ENCODE peak calls at places on chromosomes 1 and 21, in eight cellular contexts. One of them, this sample, is unnamed.

GRCh38 chr1:216723274-216723780 is at the start of gene ESRRG:
- DNase-seq in right lobe of liver: no peak
- DNase-seq in left ventricle myocardium inferior: peak
- DNase-seq in fibroblast of villous mesenchyme: no peak
- DNase-seq in CD8-positive, alpha-beta T cell: no peak
- DNase-seq in upper lobe of right lung: peak
- DNase-seq in NB4: no peak
- DNase-seq in thoracic aorta: no peak
- DNase-seq in this sample: peak

GRCh38 chr1:81717230-81717629 is 83.5 kb upstream of the ADGRL2 start:
- DNase-seq in upper lobe of right lung: no peak
- DNase-seq in left ventricle myocardium inferior: no peak
- DNase-seq in NB4: no peak
- DNase-seq in thoracic aorta: no peak
- DNase-seq in CD8-positive, alpha-beta T cell: no peak
- DNase-seq in fibroblast of villous mesenchyme: no peak
- DNase-seq in right lobe of liver: no peak
- DNase-seq in this sample: no peak

GRCh38 chr1:215402147-215402546 is 165.0 kb upstream of the KCTD3 start:
- DNase-seq in upper lobe of right lung: no peak
- DNase-seq in CD8-positive, alpha-beta T cell: no peak
- DNase-seq in thoracic aorta: no peak
- DNase-seq in fibroblast of villous mesenchyme: no peak
- DNase-seq in right lobe of liver: no peak
- DNase-seq in left ventricle myocardium inferior: no peak
- DNase-seq in NB4: no peak
- DNase-seq in this sample: no peak

GRCh38 chr1:218377143-218377660 is 32.1 kb downstream of the TGFB2 start:
- DNase-seq in CD8-positive, alpha-beta T cell: peak
- DNase-seq in right lobe of liver: no peak
- DNase-seq in thoracic aorta: no peak
- DNase-seq in left ventricle myocardium inferior: no peak
- DNase-seq in NB4: peak
- DNase-seq in upper lobe of right lung: no peak
- DNase-seq in fibroblast of villous mesenchyme: peak
- DNase-seq in this sample: no peak

GRCh38 chr1:183218981-183219621 is 33.0 kb downstream of the LAMC2 start:
- DNase-seq in thoracic aorta: no peak
- DNase-seq in left ventricle myocardium inferior: no peak
- DNase-seq in upper lobe of right lung: no peak
- DNase-seq in NB4: peak
- DNase-seq in fibroblast of villous mesenchyme: no peak
- DNase-seq in CD8-positive, alpha-beta T cell: peak
- DNase-seq in right lobe of liver: no peak
- DNase-seq in this sample: peak

GRCh38 chr1:8516793-8517556 is 199.1 kb downstream of the SLC45A1 start:
- DNase-seq in right lobe of liver: no peak
- DNase-seq in left ventricle myocardium inferior: no peak
- DNase-seq in thoracic aorta: no peak
- DNase-seq in fibroblast of villous mesenchyme: peak
- DNase-seq in CD8-positive, alpha-beta T cell: no peak
- DNase-seq in NB4: peak
- DNase-seq in upper lobe of right lung: no peak
- DNase-seq in this sample: no peak

GRCh38 chr1:110515896-110516295 is 3.1 kb downstream of the KCNA10 start:
- DNase-seq in NB4: no peak
- DNase-seq in left ventricle myocardium inferior: no peak
- DNase-seq in CD8-positive, alpha-beta T cell: no peak
- DNase-seq in upper lobe of right lung: no peak
- DNase-seq in thoracic aorta: no peak
- DNase-seq in fibroblast of villous mesenchyme: no peak
- DNase-seq in right lobe of liver: no peak
- DNase-seq in this sample: no peak

GRCh38 chr21:31630062-31630711 is 29.3 kb upstream of the SOD1 start:
- DNase-seq in right lobe of liver: peak
- DNase-seq in upper lobe of right lung: no peak
- DNase-seq in thoracic aorta: peak
- DNase-seq in left ventricle myocardium inferior: no peak
- DNase-seq in NB4: no peak
- DNase-seq in fibroblast of villous mesenchyme: peak
- DNase-seq in CD8-positive, alpha-beta T cell: no peak
- DNase-seq in this sample: no peak

GRCh38 chr1:185159966-185160365 is 3.0 kb downstream of the SWT1 start:
- DNase-seq in NB4: no peak
- DNase-seq in left ventricle myocardium inferior: no peak
- DNase-seq in fibroblast of villous mesenchyme: no peak
- DNase-seq in upper lobe of right lung: no peak
- DNase-seq in thoracic aorta: no peak
- DNase-seq in CD8-positive, alpha-beta T cell: no peak
- DNase-seq in right lobe of liver: no peak
- DNase-seq in this sample: no peak

GRCh38 chr1:235650341-235651169 is 971 bp upstream of the GNG4 start:
- DNase-seq in NB4: no peak
- DNase-seq in CD8-positive, alpha-beta T cell: no peak
- DNase-seq in fibroblast of villous mesenchyme: no peak
- DNase-seq in upper lobe of right lung: no peak
- DNase-seq in thoracic aorta: no peak
- DNase-seq in right lobe of liver: peak
- DNase-seq in left ventricle myocardium inferior: no peak
- DNase-seq in this sample: peak

GRCh38 chr1:223246468-223246867 is 103.4 kb upstream of the TLR5 start:
- DNase-seq in left ventricle myocardium inferior: no peak
- DNase-seq in CD8-positive, alpha-beta T cell: no peak
- DNase-seq in NB4: no peak
- DNase-seq in fibroblast of villous mesenchyme: no peak
- DNase-seq in upper lobe of right lung: no peak
- DNase-seq in right lobe of liver: no peak
- DNase-seq in thoracic aorta: no peak
- DNase-seq in this sample: no peak

GRCh38 chr1:156489166-156489934 is 11.2 kb downstream of the MEF2D start:
- DNase-seq in upper lobe of right lung: no peak
- DNase-seq in right lobe of liver: no peak
- DNase-seq in thoracic aorta: no peak
- DNase-seq in fibroblast of villous mesenchyme: no peak
- DNase-seq in NB4: peak
- DNase-seq in left ventricle myocardium inferior: peak
- DNase-seq in CD8-positive, alpha-beta T cell: peak
- DNase-seq in this sample: no peak

GRCh38 chr1:229440821-229441537 is 7.1 kb upstream of the ACTA1 start:
- DNase-seq in right lobe of liver: no peak
- DNase-seq in CD8-positive, alpha-beta T cell: no peak
- DNase-seq in left ventricle myocardium inferior: no peak
- DNase-seq in upper lobe of right lung: no peak
- DNase-seq in fibroblast of villous mesenchyme: peak
- DNase-seq in thoracic aorta: no peak
- DNase-seq in NB4: no peak
- DNase-seq in this sample: no peak

GRCh38 chr1:13830616-13831280 is 130.8 kb downstream of the PRDM2 start:
- DNase-seq in thoracic aorta: no peak
- DNase-seq in upper lobe of right lung: peak
- DNase-seq in CD8-positive, alpha-beta T cell: no peak
- DNase-seq in right lobe of liver: no peak
- DNase-seq in NB4: no peak
- DNase-seq in left ventricle myocardium inferior: peak
- DNase-seq in fibroblast of villous mesenchyme: peak
- DNase-seq in this sample: no peak

GRCh38 chr1:207007352-207008033 is 25.1 kb downstream of the C1orf116 start:
- DNase-seq in right lobe of liver: no peak
- DNase-seq in CD8-positive, alpha-beta T cell: no peak
- DNase-seq in NB4: no peak
- DNase-seq in left ventricle myocardium inferior: no peak
- DNase-seq in fibroblast of villous mesenchyme: peak
- DNase-seq in upper lobe of right lung: no peak
- DNase-seq in thoracic aorta: no peak
- DNase-seq in this sample: no peak

GRCh38 chr1:211355873-211356272 is 29.2 kb downstream of the TRAF5 start:
- DNase-seq in upper lobe of right lung: no peak
- DNase-seq in thoracic aorta: no peak
- DNase-seq in NB4: no peak
- DNase-seq in left ventricle myocardium inferior: no peak
- DNase-seq in fibroblast of villous mesenchyme: no peak
- DNase-seq in right lobe of liver: no peak
- DNase-seq in CD8-positive, alpha-beta T cell: no peak
- DNase-seq in this sample: no peak

GRCh38 chr1:211349730-211350129 is 23.1 kb downstream of the TRAF5 start:
- DNase-seq in right lobe of liver: no peak
- DNase-seq in CD8-positive, alpha-beta T cell: no peak
- DNase-seq in fibroblast of villous mesenchyme: no peak
- DNase-seq in upper lobe of right lung: no peak
- DNase-seq in NB4: no peak
- DNase-seq in left ventricle myocardium inferior: no peak
- DNase-seq in thoracic aorta: no peak
- DNase-seq in this sample: no peak

GRCh38 chr1:211353562-211354212 is 27.1 kb downstream of the TRAF5 start:
- DNase-seq in upper lobe of right lung: no peak
- DNase-seq in thoracic aorta: no peak
- DNase-seq in CD8-positive, alpha-beta T cell: no peak
- DNase-seq in left ventricle myocardium inferior: no peak
- DNase-seq in right lobe of liver: no peak
- DNase-seq in fibroblast of villous mesenchyme: no peak
- DNase-seq in NB4: no peak
- DNase-seq in this sample: no peak

GRCh38 chr1:211352465-211352864 is 25.8 kb downstream of the TRAF5 start:
- DNase-seq in NB4: no peak
- DNase-seq in right lobe of liver: no peak
- DNase-seq in thoracic aorta: no peak
- DNase-seq in left ventricle myocardium inferior: no peak
- DNase-seq in CD8-positive, alpha-beta T cell: no peak
- DNase-seq in fibroblast of villous mesenchyme: no peak
- DNase-seq in upper lobe of right lung: no peak
- DNase-seq in this sample: no peak

DNA sequence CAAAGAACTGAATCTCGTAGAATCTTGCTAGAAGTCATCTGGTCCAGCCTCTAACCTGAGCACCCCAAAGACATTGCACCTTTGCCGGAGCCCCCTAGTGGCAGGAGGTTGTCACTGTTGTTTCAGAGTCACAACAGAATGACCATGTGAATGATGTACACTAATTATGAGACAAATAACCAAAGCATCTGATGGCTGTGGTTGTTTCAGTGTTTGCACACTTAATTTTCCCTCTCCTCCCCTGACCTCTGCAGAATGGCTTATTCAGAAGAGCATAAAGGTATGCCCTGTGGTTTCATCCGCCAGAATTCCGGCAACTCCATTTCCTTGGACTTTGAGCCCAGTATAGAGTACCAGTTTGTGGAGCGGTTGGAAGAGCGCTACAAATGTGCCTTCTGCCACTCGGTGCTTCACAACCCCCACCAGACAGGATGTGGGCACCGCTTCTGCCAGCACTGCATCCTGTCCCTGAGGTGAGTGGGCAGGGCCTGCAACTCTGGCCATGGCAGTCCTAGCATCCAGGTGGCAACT is 26.4 kb downstream of the TRAF5 start:
- DNase-seq in NB4: peak
- DNase-seq in left ventricle myocardium inferior: no peak
- DNase-seq in thoracic aorta: no peak
- DNase-seq in upper lobe of right lung: no peak
- DNase-seq in CD8-positive, alpha-beta T cell: peak
- DNase-seq in fibroblast of villous mesenchyme: peak
- DNase-seq in right lobe of liver: no peak
- DNase-seq in this sample: peak
- TF ChIP-seq CTCF in NB4: peak
- TF ChIP-seq CTCF in left ventricle myocardium inferior: peak
- TF ChIP-seq CTCF in thoracic aorta: peak
- TF ChIP-seq CTCF in upper lobe of right lung: peak
- TF ChIP-seq CTCF in CD8-positive, alpha-beta T cell: peak
- TF ChIP-seq CTCF in fibroblast of villous mesenchyme: peak
- TF ChIP-seq CTCF in right lobe of liver: peak
- TF ChIP-seq CTCF in this sample: peak

GRCh38 chr1:26833432-26834405 is 7.2 kb downstream of the ZDHHC18 start:
- DNase-seq in CD8-positive, alpha-beta T cell: peak
- DNase-seq in right lobe of liver: peak
- DNase-seq in left ventricle myocardium inferior: peak
- DNase-seq in NB4: peak
- DNase-seq in upper lobe of right lung: no peak
- DNase-seq in thoracic aorta: no peak
- DNase-seq in fibroblast of villous mesenchyme: peak
- DNase-seq in this sample: peak
- H3K4me3 ChIP-seq in CD8-positive, alpha-beta T cell: peak
- H3K4me3 ChIP-seq in right lobe of liver: no peak
- H3K4me3 ChIP-seq in left ventricle myocardium inferior: no peak
- H3K4me3 ChIP-seq in NB4: no peak
- H3K4me3 ChIP-seq in upper lobe of right lung: no peak
- H3K4me3 ChIP-seq in thoracic aorta: no peak
- H3K4me3 ChIP-seq in fibroblast of villous mesenchyme: no peak
- H3K4me3 ChIP-seq in this sample: no peak

DNA sequence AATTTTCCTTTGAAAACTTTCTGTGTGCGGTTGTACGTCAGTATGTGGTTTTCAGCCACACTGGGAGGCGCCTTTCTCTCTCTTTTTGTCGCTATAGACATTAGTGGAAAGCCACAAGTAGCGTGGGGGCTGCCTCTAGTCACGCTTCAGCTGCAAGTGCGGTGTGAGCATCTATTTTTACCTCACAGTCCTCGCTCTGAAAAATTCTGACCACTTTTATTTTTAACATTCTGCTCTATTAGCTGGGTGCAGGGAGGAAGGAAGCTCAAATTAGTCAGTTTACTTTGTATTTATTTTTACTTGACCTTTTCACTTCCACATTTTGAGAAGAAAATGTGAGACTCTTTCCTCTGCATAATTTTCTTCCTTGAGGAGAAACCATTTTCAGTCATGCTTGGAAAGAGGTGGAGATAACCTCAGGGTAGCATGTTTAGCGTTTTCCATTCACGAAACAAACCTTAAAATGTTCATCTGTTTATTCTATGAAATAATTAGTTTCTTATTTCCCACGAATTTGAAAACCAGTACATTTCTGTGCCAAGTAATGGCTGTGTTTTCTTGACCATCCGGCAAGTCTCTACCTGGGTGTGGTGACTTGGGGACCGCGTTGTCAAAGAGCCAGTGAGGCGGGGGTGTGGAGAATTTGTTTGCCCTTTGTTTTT is 35.6 kb downstream of the ADARB1 start:
- DNase-seq in thoracic aorta: no peak
- DNase-seq in NB4: peak
- DNase-seq in CD8-positive, alpha-beta T cell: peak
- DNase-seq in left ventricle myocardium inferior: no peak
- DNase-seq in upper lobe of right lung: no peak
- DNase-seq in fibroblast of villous mesenchyme: no peak
- DNase-seq in right lobe of liver: no peak
- DNase-seq in this sample: no peak
- TF ChIP-seq CTCF in thoracic aorta: no peak
- TF ChIP-seq CTCF in NB4: no peak
- TF ChIP-seq CTCF in CD8-positive, alpha-beta T cell: no peak
- TF ChIP-seq CTCF in left ventricle myocardium inferior: no peak
- TF ChIP-seq CTCF in upper lobe of right lung: no peak
- TF ChIP-seq CTCF in fibroblast of villous mesenchyme: no peak
- TF ChIP-seq CTCF in right lobe of liver: no peak
- TF ChIP-seq CTCF in this sample: no peak

GRCh38 chr1:42931911-42932422 is 26.7 kb downstream of the SLC2A1 start:
- DNase-seq in upper lobe of right lung: peak
- DNase-seq in left ventricle myocardium inferior: peak
- DNase-seq in CD8-positive, alpha-beta T cell: peak
- DNase-seq in thoracic aorta: no peak
- DNase-seq in NB4: peak
- DNase-seq in fibroblast of villous mesenchyme: no peak
- DNase-seq in right lobe of liver: peak
- DNase-seq in this sample: peak
- H3K4me3 ChIP-seq in upper lobe of right lung: no peak
- H3K4me3 ChIP-seq in left ventricle myocardium inferior: no peak
- H3K4me3 ChIP-seq in CD8-positive, alpha-beta T cell: peak
- H3K4me3 ChIP-seq in thoracic aorta: no peak
- H3K4me3 ChIP-seq in NB4: no peak
- H3K4me3 ChIP-seq in fibroblast of villous mesenchyme: no peak
- H3K4me3 ChIP-seq in right lobe of liver: no peak
- H3K4me3 ChIP-seq in this sample: no peak